ENCODE peak calls at places on chromosomes 5 and 9, in six cellular contexts. X is SK-N-MC, V is PC-9, C is heart right ventricle, W is breast epithelium, P is psoas muscle. I is an unnamed sample.
A peak's percentile ranks its signal among the peaks of the same experiment; 100 is the strongest.

GRCh38 chr5:143063175-143063970 is 293.2 kb downstream of the ARHGAP26 start:
- DNase-seq in X (no peak), V (no peak), C (peak; percentile 77), W (peak; percentile 36), P (peak; percentile 47), I (no peak)

GRCh38 chr5:177964471-177964870 is 31.6 kb downstream of the PROP1 start:
- DNase-seq in X (no peak), V (no peak), C (no peak), W (no peak), P (no peak), I (no peak)

GRCh38 chr9:14018061-14018460 is 295.9 kb downstream of the NFIB start:
- DNase-seq in X (no peak), V (no peak), C (no peak), W (no peak), P (no peak), I (no peak)

GRCh38 chr5:123537845-123538244 is 25.9 kb downstream of the CSNK1G3 start:
- DNase-seq in X (no peak), V (no peak), C (no peak), W (no peak), P (no peak), I (no peak)

GRCh38 chr9:76459691-76460635 is 981 bp downstream of the GCNT1 start:
- DNase-seq in X (no peak), V (peak; percentile 56), C (peak; percentile 11), W (peak; percentile 31), P (peak; percentile 21), I (no peak)

GRCh38 chr9:33132249-33132772 is 34.8 kb downstream of the B4GALT1 start:
- DNase-seq in X (no peak), V (peak; percentile 44), C (no peak), W (no peak), P (no peak), I (no peak)

GRCh38 chr5:115888027-115888426 is 46.3 kb downstream of the AP3S1 start:
- DNase-seq in X (no peak), V (no peak), C (no peak), W (no peak), P (no peak), I (no peak)

GRCh38 chr9:33234511-33235467 is 5.2 kb upstream of the SPINK4 start:
- DNase-seq in X (no peak), V (no peak), C (no peak), W (no peak), P (no peak), I (no peak)

GRCh38 chr9:120730661-120731514 is 16.6 kb upstream of the MEGF9 start:
- DNase-seq in X (no peak), V (peak; percentile 100), C (peak; percentile 30), W (no peak), P (peak; percentile 24), I (no peak)

GRCh38 chr9:136728548-136729123 is 14.1 kb downstream of the LCN10 start:
- DNase-seq in X (no peak), V (no peak), C (no peak), W (no peak), P (peak; percentile 46), I (no peak)

GRCh38 chr5:135739383-135739961 is 95.0 kb upstream of the SLC25A48 start:
- DNase-seq in X (no peak), V (no peak), C (no peak), W (no peak), P (no peak), I (no peak)

GRCh38 chr9:116502746-116503145 is 184.4 kb upstream of the TRIM32 start:
- DNase-seq in X (no peak), V (no peak), C (no peak), W (no peak), P (no peak), I (no peak)

GRCh38 chr5:6162175-6162574 is 216.2 kb downstream of the MED10 start:
- DNase-seq in X (no peak), V (no peak), C (no peak), W (no peak), P (no peak), I (no peak)

GRCh38 chr9:82880353-82880752 is 182.6 kb downstream of the RASEF start:
- DNase-seq in X (no peak), V (no peak), C (no peak), W (no peak), P (no peak), I (no peak)

GRCh38 chr9:125889524-125890473 is 142.6 kb downstream of the PBX3 start:
- DNase-seq in X (no peak), V (no peak), C (peak; percentile 23), W (no peak), P (peak; percentile 25), I (peak; percentile 13)

GRCh38 chr9:89247431-89248370 is 63.3 kb upstream of the CKS2 start:
- DNase-seq in X (no peak), V (peak; percentile 66), C (no peak), W (no peak), P (no peak), I (no peak)

GRCh38 chr9:22454021-22454420 is 7.4 kb downstream of the DMRTA1 start:
- DNase-seq in X (no peak), V (no peak), C (no peak), W (no peak), P (no peak), I (no peak)

GRCh38 chr5:150527038-150527437 is 19.1 kb downstream of the NDST1 start:
- DNase-seq in X (no peak), V (no peak), C (no peak), W (no peak), P (no peak), I (no peak)

GRCh38 chr9:35516481-35516880 is 26.6 kb downstream of the RUSC2 start:
- DNase-seq in X (no peak), V (peak; percentile 72), C (no peak), W (no peak), P (no peak), I (no peak)

GRCh38 chr9:17251100-17251499 is 116.3 kb downstream of the CNTLN start:
- DNase-seq in X (no peak), V (no peak), C (no peak), W (no peak), P (no peak), I (no peak)
- H3K9me3 ChIP-seq in X (no peaks in the 10 kb centered on the region), V (no peaks in the 10 kb centered on the region), C (peaks cover 34% of the 10 kb centered on the region), W (peaks cover 26% of the 10 kb centered on the region), P (peaks cover 34% of the 10 kb centered on the region), I (peaks cover 4% of the 10 kb centered on the region)

GRCh38 chr5:140808889-140809291 is 2.0 kb downstream of the PCDHA4 start:
- DNase-seq in X (no peak), V (no peak), C (no peak), W (no peak), P (no peak), I (no peak)
- H3K9me3 ChIP-seq in X (no peaks in the 10 kb centered on the region), V (no peaks in the 10 kb centered on the region), C (peaks cover 10% of the 10 kb centered on the region), W (peaks cover 28% of the 10 kb centered on the region), P (peaks cover 4% of the 10 kb centered on the region), I (peaks cover 2% of the 10 kb centered on the region)

DNA sequence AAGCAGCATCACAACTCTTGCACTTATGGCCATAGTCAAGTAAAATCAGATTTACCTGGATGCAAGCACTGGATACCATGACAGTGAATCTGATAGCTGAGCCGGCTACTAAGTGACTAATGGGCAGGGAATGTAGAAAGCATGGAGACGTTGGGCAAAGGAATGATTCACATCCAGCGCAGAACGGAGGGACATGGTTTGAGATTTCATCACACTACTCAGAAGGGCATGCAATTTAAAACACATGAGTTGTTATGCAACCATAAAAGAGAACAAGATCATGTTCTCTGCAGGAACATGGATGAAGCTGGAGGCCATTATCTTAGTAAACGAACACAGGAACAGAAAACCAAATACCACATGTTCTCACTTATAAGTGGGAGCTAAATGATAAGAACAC is 169.1 kb upstream of the PIK3R1 start:
- DNase-seq in X (no peak), V (peak; percentile 77), C (no peak), W (no peak), P (peak; percentile 17), I (no peak)
- H3K9me3 ChIP-seq in X (no peaks in the 10 kb centered on the region), V (no peaks in the 10 kb centered on the region), C (no peaks in the 10 kb centered on the region), W (peaks cover 4% of the 10 kb centered on the region), P (peaks cover 10% of the 10 kb centered on the region), I (no peaks in the 10 kb centered on the region)

DNA sequence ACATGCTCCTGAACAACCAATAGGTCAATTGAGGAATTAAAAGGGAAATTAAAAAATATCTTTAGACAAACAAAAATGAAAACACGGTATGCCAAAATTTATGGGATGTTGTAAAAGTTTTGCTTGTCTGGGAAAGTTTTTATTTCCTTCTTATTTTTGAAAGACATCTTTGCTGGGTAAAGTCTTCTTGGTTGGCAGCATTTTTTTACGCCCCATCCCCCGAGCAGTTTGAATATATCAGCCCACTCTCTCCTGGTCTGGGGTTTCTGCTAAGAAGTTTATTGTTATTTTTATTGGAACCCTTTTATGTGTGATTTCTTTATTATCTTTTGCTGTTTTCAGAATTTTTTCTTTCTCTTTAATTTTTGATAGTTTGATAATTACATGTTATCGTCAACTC is 16.3 kb downstream of the XRCC4 start:
- DNase-seq in X (no peak), V (no peak), C (no peak), W (no peak), P (no peak), I (no peak)
- H3K9me3 ChIP-seq in X (no peaks in the 10 kb centered on the region), V (peaks cover 10% of the 10 kb centered on the region), C (peaks cover 6% of the 10 kb centered on the region), W (no peaks in the 10 kb centered on the region), P (no peaks in the 10 kb centered on the region), I (no peaks in the 10 kb centered on the region)

GRCh38 chr9:138077898-138078540 is 200.4 kb downstream of the CACNA1B start:
- DNase-seq in X (no peak), V (no peak), C (no peak), W (peak; percentile 8), P (no peak), I (no peak)
- H3K9me3 ChIP-seq in X (no peaks in the 10 kb centered on the region), V (no peaks in the 10 kb centered on the region), C (no peaks in the 10 kb centered on the region), W (no peaks in the 10 kb centered on the region), P (no peaks in the 10 kb centered on the region), I (no peaks in the 10 kb centered on the region)

GRCh38 chr9:110847661-110848060 is 179.1 kb downstream of the MUSK start:
- DNase-seq in X (peak; percentile 55), V (no peak), C (no peak), W (no peak), P (no peak), I (no peak)
- H3K9me3 ChIP-seq in X (no peaks in the 10 kb centered on the region), V (peaks cover 3% of the 10 kb centered on the region), C (no peaks in the 10 kb centered on the region), W (no peaks in the 10 kb centered on the region), P (no peaks in the 10 kb centered on the region), I (no peaks in the 10 kb centered on the region)